ENCODE peak calls at places on chromosomes 2 and 18, in four cellular contexts. S, P, K and Z are unnamed samples.

GRCh38 chr2:208548689-208549088 is 142.1 kb downstream of the PTH2R start:
- DNase-seq in S (no peak), P (no peak), K (no peak), Z (no peak)

GRCh38 chr2:42939411-42940206 is 147.2 kb upstream of the HAAO start:
- DNase-seq in S (no peak), P (no peak), K (no peak), Z (no peak)

GRCh38 chr2:3195865-3196504 is 181.6 kb downstream of the EIPR1 start:
- DNase-seq in S (no peak), P (no peak), K (no peak), Z (no peak)

GRCh38 chr18:32040936-32041335 is 22.3 kb downstream of the RNF125 start:
- DNase-seq in S (peak; percentile 46), P (no peak), K (no peak), Z (no peak)

GRCh38 chr2:191521608-191522208 is 156.2 kb upstream of the NABP1 start:
- DNase-seq in S (no peak), P (no peak), K (peak; percentile 41), Z (no peak)

GRCh38 chr2:13414907-13415306 is 698.2 kb downstream of the TRIB2 start:
- DNase-seq in S (no peak), P (no peak), K (no peak), Z (no peak)

GRCh38 chr2:149738771-149739170 is 151.2 kb upstream of the MMADHC start:
- DNase-seq in S (no peak), P (no peak), K (no peak), Z (no peak)

GRCh38 chr2:232336956-232337700 is 41.4 kb upstream of the ALPP start:
- DNase-seq in S (no peak), P (no peak), K (no peak), Z (no peak)